ENCODE peak calls at places on chromosomes 7 and 10, in nine cellular contexts. O is body of pancreas, P is testis, R is uterus, N is breast epithelium, A is IMR-90, H is HepG2, K is ovary, V is right lobe of liver. Z is an unnamed sample.

GRCh38 chr7:17697128-17697881 is 243.0 kb downstream of the SNX13 start:
- DNase-seq in K (no peak), V (no peak), O (no peak), N (no peak), R (no peak), H (no peak), A (no peak), P (no peak), Z (peak; percentile 49)

GRCh38 chr10:6563075-6563474 is 17.0 kb downstream of the PRKCQ start:
- DNase-seq in N (no peak), K (no peak), V (no peak), R (no peak), O (no peak), H (no peak), A (no peak), P (no peak), Z (no peak)

GRCh38 chr10:48210391-48210790 is 64.1 kb downstream of the FRMPD2 start:
- DNase-seq in H (no peak), O (no peak), V (no peak), P (no peak), N (no peak), A (no peak), R (no peak), K (no peak), Z (no peak)

GRCh38 chr7:130904031-130904757 is 170.2 kb upstream of the KLF14 start:
- DNase-seq in V (peak; percentile 77), N (no peak), K (no peak), H (peak; percentile 85), O (no peak), P (no peak), R (no peak), A (peak; percentile 93), Z (no peak)

GRCh38 chr10:102780246-102780645 is 36.5 kb downstream of the WBP1L start:
- DNase-seq in O (no peak), P (no peak), K (no peak), H (no peak), V (no peak), R (no peak), A (peak; percentile 77), N (no peak), Z (no peak)

GRCh38 chr10:49382226-49382625 is 13.7 kb downstream of the DRGX start:
- DNase-seq in H (no peak), N (no peak), A (no peak), O (no peak), V (no peak), K (no peak), R (no peak), P (no peak), Z (no peak)

GRCh38 chr7:137772748-137773147 is 74.0 kb downstream of the DGKI start:
- DNase-seq in P (no peak), V (no peak), H (no peak), A (peak; percentile 90), R (no peak), N (no peak), K (no peak), O (no peak), Z (no peak)

GRCh38 chr10:84256510-84257342 is 11.9 kb downstream of the RGR start:
- DNase-seq in O (peak; percentile 63), A (peak; percentile 51), N (no peak), K (no peak), R (no peak), V (peak; percentile 40), P (peak; percentile 69), H (peak; percentile 22), Z (peak; percentile 75)

GRCh38 chr7:95875519-95875918 is 103.2 kb downstream of the DYNC1I1 start:
- DNase-seq in R (no peak), N (no peak), O (no peak), V (no peak), K (no peak), P (no peak), H (no peak), A (no peak), Z (no peak)

GRCh38 chr10:78408671-78409472 is 375.2 kb downstream of the RPS24 start:
- DNase-seq in O (peak; percentile 94), N (peak; percentile 74), V (peak; percentile 82), A (peak; percentile 20), H (peak; percentile 7), P (peak; percentile 78), K (peak; percentile 76), R (peak; percentile 78), Z (peak; percentile 82)

GRCh38 chr7:127652333-127653248 is 597 bp downstream of the SND1 start:
- DNase-seq in N (no peak), H (no peak), P (no peak), V (no peak), R (no peak), O (peak; percentile 32), K (no peak), A (peak; percentile 62), Z (no peak)

GRCh38 chr7:127653396-127653795 is 1.4 kb downstream of the SND1 start:
- DNase-seq in O (no peak), P (no peak), N (no peak), H (no peak), A (no peak), R (no peak), V (no peak), K (no peak), Z (no peak)

GRCh38 chr7:127648986-127649385 is 3.0 kb upstream of the SND1 start:
- DNase-seq in H (no peak), V (no peak), O (no peak), R (no peak), N (no peak), K (no peak), A (no peak), P (no peak), Z (no peak)

GRCh38 chr7:127650842-127651555 is 995 bp upstream of the SND1 start:
- DNase-seq in K (peak; percentile 18), H (no peak), N (no peak), O (no peak), A (peak; percentile 39), R (no peak), V (no peak), P (no peak), Z (no peak)

DNA sequence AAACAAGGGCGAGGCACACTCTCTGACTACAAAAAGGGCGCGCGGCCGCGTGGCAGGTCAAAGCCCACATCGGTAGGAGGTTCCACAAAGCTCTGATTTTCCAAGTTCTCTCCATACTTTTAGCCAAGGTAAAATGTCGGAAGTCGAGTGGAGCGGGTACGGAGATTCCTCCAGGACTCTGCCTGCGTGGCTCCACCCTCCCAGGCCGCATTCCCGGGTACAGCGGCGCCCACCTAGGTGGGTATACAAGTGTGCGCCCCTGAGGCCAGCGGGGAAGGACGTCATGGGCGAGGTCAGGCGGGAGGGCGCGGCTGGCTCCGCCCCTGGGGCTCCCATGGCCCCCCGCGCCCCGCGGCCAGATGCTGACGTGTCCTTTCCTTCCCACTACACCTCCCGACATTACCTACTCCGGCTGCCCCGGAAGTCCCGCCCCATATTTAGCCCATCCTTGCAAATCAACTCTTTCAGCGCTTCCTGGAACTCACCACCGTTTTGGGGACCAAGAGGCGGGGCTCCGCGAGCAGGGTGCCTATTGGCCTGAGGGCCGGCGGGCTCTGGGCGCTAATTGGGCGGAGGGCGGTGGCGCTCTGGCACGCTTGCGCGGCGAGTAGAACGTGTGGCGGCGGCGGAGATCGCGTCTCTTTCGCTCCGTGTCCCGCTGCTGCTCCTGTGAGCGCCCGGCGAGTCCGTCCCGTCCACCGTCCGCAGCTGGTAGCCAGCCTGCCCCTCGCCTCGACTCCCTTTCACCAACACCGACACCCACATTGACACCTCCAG is at the start of gene SND1:
- DNase-seq in O (peak; percentile 100), H (peak; percentile 99), N (peak; percentile 100), K (peak; percentile 100), P (peak; percentile 100), A (peak; percentile 99), V (peak; percentile 99), R (peak; percentile 100), Z (peak; percentile 99)
- TF ChIP-seq POLR2A in O (peak; percentile 98), H (peak; percentile 90), N (peak; percentile 54), K (peak; percentile 81), P (peak; percentile 30), A (peak; percentile 90), V (peak; percentile 88), R (peak; percentile 84), Z (no peak)

GRCh38 chr7:712601-713457 is 13.7 kb upstream of the DNAAF5 start:
- DNase-seq in R (no peak), N (no peak), V (no peak), A (no peak), K (peak; percentile 22), O (no peak), H (no peak), P (no peak), Z (no peak)
- H3K4me3 ChIP-seq in R (peak overlapping the region; percentile 82), N (peak overlapping the region; percentile 99), V (no peak overlapping the region), A (peak overlapping the region; percentile 52), K (peak overlapping the region; percentile 52), O (no peak overlapping the region), H (no peak overlapping the region), P (no peak overlapping the region), Z (no peak overlapping the region)

GRCh38 chr7:69047166-69047760 is 551.0 kb upstream of the AUTS2 start:
- DNase-seq in V (no peak), K (no peak), P (no peak), A (no peak), H (no peak), R (no peak), O (no peak), N (no peak), Z (no peak)

GRCh38 chr7:69052447-69052846 is 545.8 kb upstream of the AUTS2 start:
- DNase-seq in O (no peak), V (no peak), A (no peak), N (no peak), P (no peak), H (no peak), R (no peak), K (no peak), Z (no peak)

DNA sequence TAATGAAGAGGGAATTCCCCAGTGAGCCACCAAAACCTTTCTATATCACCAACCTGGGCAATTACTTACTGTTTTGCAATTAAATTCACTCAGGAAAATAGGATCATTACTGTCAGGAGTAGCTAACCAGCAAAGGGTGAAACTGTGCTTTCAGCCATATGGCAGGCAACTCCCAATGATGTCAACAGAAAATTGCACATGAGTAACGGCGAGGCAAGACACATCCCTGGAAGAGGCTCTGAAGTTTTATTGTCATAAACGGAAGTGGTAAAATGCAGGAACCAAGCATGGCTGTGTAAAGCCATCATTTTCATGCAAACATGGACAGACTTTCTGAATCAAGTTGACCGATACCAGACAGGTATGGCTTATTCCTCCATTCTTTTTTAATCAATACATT is 548.9 kb upstream of the AUTS2 start:
- DNase-seq in A (no peak), K (no peak), V (no peak), O (no peak), P (no peak), R (no peak), N (no peak), H (no peak), Z (no peak)
- H3K9me3 ChIP-seq in A (peaks cover 13% of the 10 kb centered on the region), K (no peaks in the 10 kb centered on the region), V (no peaks in the 10 kb centered on the region), O (no peaks in the 10 kb centered on the region), P (no peaks in the 10 kb centered on the region), R (peaks cover 3% of the 10 kb centered on the region), N (peaks cover 9% of the 10 kb centered on the region), H (peaks cover 46% of the 10 kb centered on the region), Z (peaks cover 17% of the 10 kb centered on the region)

DNA sequence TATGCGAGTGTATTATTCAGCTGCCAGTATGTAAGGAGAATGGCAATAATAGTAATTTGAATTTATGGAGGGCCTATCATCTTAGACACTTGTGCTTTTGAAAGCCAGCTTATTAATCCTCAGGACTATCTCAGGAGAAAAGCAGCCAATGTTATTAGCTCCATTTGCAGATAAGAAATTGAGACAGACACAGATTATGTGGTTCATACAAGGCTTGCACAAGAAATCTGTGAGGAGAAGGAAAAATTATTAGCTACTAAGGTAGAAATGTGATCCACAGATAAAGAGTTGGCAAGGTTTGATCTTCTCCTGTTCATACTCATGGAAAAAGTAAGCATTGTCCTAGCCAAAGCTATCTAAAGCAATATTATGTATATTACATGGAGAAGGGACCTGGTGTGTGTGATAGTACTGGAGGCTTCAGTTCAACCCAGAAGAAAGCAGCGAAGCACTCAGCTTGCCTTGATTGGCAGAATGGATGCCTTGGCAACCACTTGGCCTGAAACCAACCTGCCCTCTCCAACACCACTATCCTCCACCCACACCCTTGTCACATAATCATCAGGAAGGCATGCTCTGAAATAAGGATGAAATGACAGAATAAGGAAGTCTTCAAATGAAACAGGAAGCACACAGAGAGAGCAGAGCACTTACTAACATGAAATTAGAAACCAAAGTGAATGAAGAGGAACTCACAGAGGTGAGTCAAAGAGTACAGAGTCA is 18.0 kb downstream of the MACC1 start:
- DNase-seq in R (peak; percentile 39), P (peak; percentile 77), O (peak; percentile 60), H (no peak), N (peak; percentile 38), A (peak; percentile 87), K (no peak), V (peak; percentile 47), Z (no peak)
- TF ChIP-seq POLR2A in R (no peak), P (no peak), O (no peak), H (no peak), N (no peak), A (no peak), K (no peak), V (no peak), Z (no peak)

Z was measured in heart left ventricle.